ENCODE peak calls at places on chromosomes 3 and 15, in eight cellular contexts. One of them, this sample, is unnamed.
A peak's percentile ranks its signal among the peaks of the same experiment; 100 is the strongest.

GRCh38 chr3:61981005-61981404 is 392.3 kb downstream of the FEZF2 start:
- DNase-seq in transverse colon: no peak
- DNase-seq in heart right ventricle: no peak
- DNase-seq in stomach: no peak
- DNase-seq in fibroblast of pulmonary artery: no peak
- DNase-seq in lung: no peak
- DNase-seq in foreskin fibroblast: no peak
- DNase-seq in A549: no peak
- DNase-seq in this sample: no peak

GRCh38 chr15:39747326-39747725 is 35.3 kb downstream of the FSIP1 start:
- DNase-seq in transverse colon: no peak
- DNase-seq in heart right ventricle: no peak
- DNase-seq in stomach: no peak
- DNase-seq in fibroblast of pulmonary artery: peak; percentile 79
- DNase-seq in lung: no peak
- DNase-seq in foreskin fibroblast: peak; percentile 43
- DNase-seq in A549: no peak
- DNase-seq in this sample: no peak

GRCh38 chr3:100776736-100777135 is 67.4 kb downstream of the TFG start:
- DNase-seq in transverse colon: no peak
- DNase-seq in heart right ventricle: no peak
- DNase-seq in stomach: no peak
- DNase-seq in fibroblast of pulmonary artery: no peak
- DNase-seq in lung: no peak
- DNase-seq in foreskin fibroblast: no peak
- DNase-seq in A549: no peak
- DNase-seq in this sample: no peak

GRCh38 chr3:150342951-150343468 is 65.1 kb upstream of the TSC22D2 start:
- DNase-seq in transverse colon: no peak
- DNase-seq in heart right ventricle: no peak
- DNase-seq in stomach: no peak
- DNase-seq in fibroblast of pulmonary artery: no peak
- DNase-seq in lung: no peak
- DNase-seq in foreskin fibroblast: no peak
- DNase-seq in A549: no peak
- DNase-seq in this sample: no peak

GRCh38 chr15:77282333-77282732 is 137.6 kb downstream of the PEAK1 start:
- DNase-seq in transverse colon: no peak
- DNase-seq in heart right ventricle: peak; percentile 21
- DNase-seq in stomach: no peak
- DNase-seq in fibroblast of pulmonary artery: peak; percentile 62
- DNase-seq in lung: no peak
- DNase-seq in foreskin fibroblast: peak; percentile 71
- DNase-seq in A549: peak; percentile 50
- DNase-seq in this sample: no peak

GRCh38 chr15:40242671-40243070 is 3.8 kb downstream of the PAK6 start:
- DNase-seq in transverse colon: no peak
- DNase-seq in heart right ventricle: no peak
- DNase-seq in stomach: peak; percentile 20
- DNase-seq in fibroblast of pulmonary artery: no peak
- DNase-seq in lung: no peak
- DNase-seq in foreskin fibroblast: no peak
- DNase-seq in A549: no peak
- DNase-seq in this sample: no peak

GRCh38 chr15:83919319-83919830 is 265.5 kb downstream of the ADAMTSL3 start:
- DNase-seq in transverse colon: no peak
- DNase-seq in heart right ventricle: no peak
- DNase-seq in stomach: no peak
- DNase-seq in fibroblast of pulmonary artery: no peak
- DNase-seq in lung: no peak
- DNase-seq in foreskin fibroblast: no peak
- DNase-seq in A549: no peak
- DNase-seq in this sample: no peak

GRCh38 chr3:74897006-74897405 is 282.5 kb upstream of the CNTN3 start:
- DNase-seq in transverse colon: no peak
- DNase-seq in heart right ventricle: no peak
- DNase-seq in stomach: no peak
- DNase-seq in fibroblast of pulmonary artery: no peak
- DNase-seq in lung: no peak
- DNase-seq in foreskin fibroblast: no peak
- DNase-seq in A549: peak; percentile 5
- DNase-seq in this sample: no peak

GRCh38 chr3:5162102-5162501 is 25.4 kb upstream of the EDEM1 start:
- DNase-seq in transverse colon: no peak
- DNase-seq in heart right ventricle: no peak
- DNase-seq in stomach: no peak
- DNase-seq in fibroblast of pulmonary artery: peak; percentile 80
- DNase-seq in lung: no peak
- DNase-seq in foreskin fibroblast: peak; percentile 35
- DNase-seq in A549: no peak
- DNase-seq in this sample: no peak

GRCh38 chr3:105752791-105753415 is 115.9 kb downstream of the CBLB start:
- DNase-seq in transverse colon: peak; percentile 27
- DNase-seq in heart right ventricle: no peak
- DNase-seq in stomach: no peak
- DNase-seq in fibroblast of pulmonary artery: peak; percentile 53
- DNase-seq in lung: no peak
- DNase-seq in foreskin fibroblast: no peak
- DNase-seq in A549: no peak
- DNase-seq in this sample: no peak

GRCh38 chr3:36957072-36957471 is 12.2 kb upstream of the TRANK1 start:
- DNase-seq in transverse colon: no peak
- DNase-seq in heart right ventricle: no peak
- DNase-seq in stomach: no peak
- DNase-seq in fibroblast of pulmonary artery: no peak
- DNase-seq in lung: no peak
- DNase-seq in foreskin fibroblast: no peak
- DNase-seq in A549: no peak
- DNase-seq in this sample: no peak

GRCh38 chr15:89364341-89364740 is 29.7 kb upstream of the POLG start:
- DNase-seq in transverse colon: peak; percentile 19
- DNase-seq in heart right ventricle: no peak
- DNase-seq in stomach: no peak
- DNase-seq in fibroblast of pulmonary artery: no peak
- DNase-seq in lung: peak; percentile 43
- DNase-seq in foreskin fibroblast: no peak
- DNase-seq in A549: no peak
- DNase-seq in this sample: no peak

GRCh38 chr3:21752749-21753347 is 1.8 kb upstream of the ZNF385D start:
- DNase-seq in transverse colon: no peak
- DNase-seq in heart right ventricle: peak; percentile 54
- DNase-seq in stomach: no peak
- DNase-seq in fibroblast of pulmonary artery: peak; percentile 75
- DNase-seq in lung: no peak
- DNase-seq in foreskin fibroblast: peak; percentile 74
- DNase-seq in A549: peak; percentile 30
- DNase-seq in this sample: no peak

GRCh38 chr15:89863918-89864317 is 29.9 kb downstream of the AP3S2 start:
- DNase-seq in transverse colon: no peak
- DNase-seq in heart right ventricle: no peak
- DNase-seq in stomach: no peak
- DNase-seq in fibroblast of pulmonary artery: peak; percentile 40
- DNase-seq in lung: no peak
- DNase-seq in foreskin fibroblast: no peak
- DNase-seq in A549: no peak
- DNase-seq in this sample: no peak

GRCh38 chr3:9666704-9667445 is 17.6 kb downstream of the MTMR14 start:
- DNase-seq in transverse colon: no peak
- DNase-seq in heart right ventricle: no peak
- DNase-seq in stomach: no peak
- DNase-seq in fibroblast of pulmonary artery: no peak
- DNase-seq in lung: no peak
- DNase-seq in foreskin fibroblast: no peak
- DNase-seq in A549: no peak
- DNase-seq in this sample: no peak

GRCh38 chr3:35772364-35773009 is 133.2 kb downstream of the ARPP21 start:
- DNase-seq in transverse colon: no peak
- DNase-seq in heart right ventricle: no peak
- DNase-seq in stomach: no peak
- DNase-seq in fibroblast of pulmonary artery: peak; percentile 6
- DNase-seq in lung: no peak
- DNase-seq in foreskin fibroblast: no peak
- DNase-seq in A549: no peak
- DNase-seq in this sample: no peak

GRCh38 chr3:105598047-105598796 is 231.5 kb downstream of the ALCAM start:
- DNase-seq in transverse colon: no peak
- DNase-seq in heart right ventricle: no peak
- DNase-seq in stomach: no peak
- DNase-seq in fibroblast of pulmonary artery: peak; percentile 96
- DNase-seq in lung: no peak
- DNase-seq in foreskin fibroblast: peak; percentile 90
- DNase-seq in A549: peak; percentile 42
- DNase-seq in this sample: no peak

GRCh38 chr15:35115155-35115725 is 30.1 kb upstream of the NANOGP8 start:
- DNase-seq in transverse colon: no peak
- DNase-seq in heart right ventricle: no peak
- DNase-seq in stomach: no peak
- DNase-seq in fibroblast of pulmonary artery: no peak
- DNase-seq in lung: no peak
- DNase-seq in foreskin fibroblast: peak; percentile 5
- DNase-seq in A549: no peak
- DNase-seq in this sample: peak; percentile 34

GRCh38 chr3:188003188-188004171 is 150.5 kb upstream of the LPP start:
- DNase-seq in transverse colon: peak; percentile 43
- DNase-seq in heart right ventricle: no peak
- DNase-seq in stomach: peak; percentile 37
- DNase-seq in fibroblast of pulmonary artery: no peak
- DNase-seq in lung: no peak
- DNase-seq in foreskin fibroblast: no peak
- DNase-seq in A549: peak; percentile 76
- DNase-seq in this sample: no peak

GRCh38 chr15:77738441-77739437 is 106.0 kb upstream of the LINGO1 start:
- DNase-seq in transverse colon: no peak
- DNase-seq in heart right ventricle: no peak
- DNase-seq in stomach: no peak
- DNase-seq in fibroblast of pulmonary artery: no peak
- DNase-seq in lung: no peak
- DNase-seq in foreskin fibroblast: no peak
- DNase-seq in A549: no peak
- DNase-seq in this sample: peak; percentile 32

GRCh38 chr3:15467227-15468181 is 40.1 kb downstream of the EAF1 start:
- DNase-seq in transverse colon: no peak
- DNase-seq in heart right ventricle: no peak
- DNase-seq in stomach: no peak
- DNase-seq in fibroblast of pulmonary artery: no peak
- DNase-seq in lung: no peak
- DNase-seq in foreskin fibroblast: no peak
- DNase-seq in A549: no peak
- DNase-seq in this sample: no peak

GRCh38 chr15:100847194-100847593 is 32.4 kb upstream of the ALDH1A3 start:
- DNase-seq in transverse colon: no peak
- DNase-seq in heart right ventricle: no peak
- DNase-seq in stomach: peak; percentile 10
- DNase-seq in fibroblast of pulmonary artery: no peak
- DNase-seq in lung: no peak
- DNase-seq in foreskin fibroblast: no peak
- DNase-seq in A549: no peak
- DNase-seq in this sample: no peak

GRCh38 chr15:100853676-100854440 is 25.8 kb upstream of the ALDH1A3 start:
- DNase-seq in transverse colon: no peak
- DNase-seq in heart right ventricle: no peak
- DNase-seq in stomach: peak; percentile 21
- DNase-seq in fibroblast of pulmonary artery: no peak
- DNase-seq in lung: no peak
- DNase-seq in foreskin fibroblast: no peak
- DNase-seq in A549: no peak
- DNase-seq in this sample: no peak

GRCh38 chr15:100852630-100853029 is 27.0 kb upstream of the ALDH1A3 start:
- DNase-seq in transverse colon: no peak
- DNase-seq in heart right ventricle: no peak
- DNase-seq in stomach: peak; percentile 5
- DNase-seq in fibroblast of pulmonary artery: no peak
- DNase-seq in lung: no peak
- DNase-seq in foreskin fibroblast: no peak
- DNase-seq in A549: no peak
- DNase-seq in this sample: no peak

GRCh38 chr15:100844778-100845177 is 34.9 kb upstream of the ALDH1A3 start:
- DNase-seq in transverse colon: no peak
- DNase-seq in heart right ventricle: no peak
- DNase-seq in stomach: no peak
- DNase-seq in fibroblast of pulmonary artery: no peak
- DNase-seq in lung: no peak
- DNase-seq in foreskin fibroblast: no peak
- DNase-seq in A549: no peak
- DNase-seq in this sample: no peak

GRCh38 chr15:100849021-100849831 is 30.4 kb upstream of the ALDH1A3 start:
- DNase-seq in transverse colon: peak; percentile 72
- DNase-seq in heart right ventricle: peak; percentile 24
- DNase-seq in stomach: peak; percentile 37
- DNase-seq in fibroblast of pulmonary artery: peak; percentile 14
- DNase-seq in lung: peak; percentile 62
- DNase-seq in foreskin fibroblast: peak; percentile 20
- DNase-seq in A549: peak; percentile 82
- DNase-seq in this sample: peak; percentile 67
- TF ChIP-seq CTCF in transverse colon: peak; percentile 32
- TF ChIP-seq CTCF in heart right ventricle: peak; percentile 22
- TF ChIP-seq CTCF in stomach: no peak
- TF ChIP-seq CTCF in fibroblast of pulmonary artery: no peak
- TF ChIP-seq CTCF in lung: no peak
- TF ChIP-seq CTCF in foreskin fibroblast: peak; percentile 27
- TF ChIP-seq CTCF in A549: peak; percentile 63
- TF ChIP-seq CTCF in this sample: no peak

DNA sequence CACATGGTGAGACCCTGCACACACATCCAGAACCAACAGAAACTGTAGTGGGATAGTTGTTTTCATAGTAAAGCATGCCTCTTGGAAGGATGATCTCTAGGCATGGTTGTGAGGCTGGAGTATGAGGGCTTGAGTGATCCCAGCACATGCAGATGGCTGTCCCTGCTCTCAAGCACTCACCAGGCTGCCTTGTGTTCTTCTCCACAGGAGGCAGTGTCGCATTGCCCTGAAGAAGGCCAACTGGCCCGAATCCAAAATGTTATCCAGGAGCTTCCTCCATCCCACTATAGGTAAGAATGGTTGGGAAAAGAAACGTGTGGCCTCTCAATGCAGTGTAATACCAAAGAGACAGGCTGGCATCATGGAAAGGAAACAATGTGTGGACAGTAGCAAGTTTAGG is 82.7 kb downstream of the TMEM39A start:
- DNase-seq in transverse colon: no peak
- DNase-seq in heart right ventricle: no peak
- DNase-seq in stomach: no peak
- DNase-seq in fibroblast of pulmonary artery: peak; percentile 11
- DNase-seq in lung: no peak
- DNase-seq in foreskin fibroblast: no peak
- DNase-seq in A549: peak; percentile 45
- DNase-seq in this sample: no peak
- TF ChIP-seq CTCF in transverse colon: no peak
- TF ChIP-seq CTCF in heart right ventricle: no peak
- TF ChIP-seq CTCF in stomach: no peak
- TF ChIP-seq CTCF in fibroblast of pulmonary artery: no peak
- TF ChIP-seq CTCF in lung: no peak
- TF ChIP-seq CTCF in foreskin fibroblast: no peak
- TF ChIP-seq CTCF in A549: no peak
- TF ChIP-seq CTCF in this sample: no peak

GRCh38 chr15:29126821-29127461 is 142.7 kb downstream of the NSMCE3 start:
- DNase-seq in transverse colon: no peak
- DNase-seq in heart right ventricle: no peak
- DNase-seq in stomach: no peak
- DNase-seq in fibroblast of pulmonary artery: no peak
- DNase-seq in lung: no peak
- DNase-seq in foreskin fibroblast: no peak
- DNase-seq in A549: peak; percentile 23
- DNase-seq in this sample: peak; percentile 35
- TF ChIP-seq CTCF in transverse colon: no peak
- TF ChIP-seq CTCF in heart right ventricle: no peak
- TF ChIP-seq CTCF in stomach: no peak
- TF ChIP-seq CTCF in fibroblast of pulmonary artery: no peak
- TF ChIP-seq CTCF in lung: no peak
- TF ChIP-seq CTCF in foreskin fibroblast: no peak
- TF ChIP-seq CTCF in A549: no peak
- TF ChIP-seq CTCF in this sample: no peak

GRCh38 chr15:62068787-62069170 is 2.0 kb downstream of the C2CD4A start:
- DNase-seq in transverse colon: no peak
- DNase-seq in heart right ventricle: no peak
- DNase-seq in stomach: no peak
- DNase-seq in fibroblast of pulmonary artery: peak; percentile 37
- DNase-seq in lung: no peak
- DNase-seq in foreskin fibroblast: no peak
- DNase-seq in A549: no peak
- DNase-seq in this sample: no peak
- TF ChIP-seq CTCF in transverse colon: no peak
- TF ChIP-seq CTCF in heart right ventricle: no peak
- TF ChIP-seq CTCF in stomach: no peak
- TF ChIP-seq CTCF in fibroblast of pulmonary artery: no peak
- TF ChIP-seq CTCF in lung: no peak
- TF ChIP-seq CTCF in foreskin fibroblast: no peak
- TF ChIP-seq CTCF in A549: no peak
- TF ChIP-seq CTCF in this sample: no peak